ENCODE peak calls at places on chromosomes 13 and 19, in nine cellular contexts. One of them, this sample, is unnamed.

GRCh38 chr13:53324656-53325055 is 296.0 kb downstream of the OLFM4 start:
- DNase-seq in putamen: no peak
- DNase-seq in stimulated activated naive CD4-positive, alpha-beta T cell: no peak
- DNase-seq in tibial nerve: no peak
- DNase-seq in stimulated activated CD8-positive, alpha-beta memory T cell treated with anti-CD3 and anti-CD28 coated beads, Interleukin-7, amount 100 ng/mL, for 4 hours: no peak
- DNase-seq in NCI-H460: no peak
- DNase-seq in EH: no peak
- DNase-seq in HFF-Myc: no peak
- DNase-seq in endothelial cell: no peak
- DNase-seq in this sample: no peak

GRCh38 chr19:5665781-5666513 is 14.4 kb downstream of the MICOS13 start:
- DNase-seq in putamen: no peak
- DNase-seq in stimulated activated naive CD4-positive, alpha-beta T cell: no peak
- DNase-seq in tibial nerve: no peak
- DNase-seq in stimulated activated CD8-positive, alpha-beta memory T cell treated with anti-CD3 and anti-CD28 coated beads, Interleukin-7, amount 100 ng/mL, for 4 hours: no peak
- DNase-seq in NCI-H460: no peak
- DNase-seq in EH: peak
- DNase-seq in HFF-Myc: no peak
- DNase-seq in endothelial cell: no peak
- DNase-seq in this sample: no peak

GRCh38 chr19:4911786-4912672 is 2.7 kb downstream of the UHRF1 start:
- DNase-seq in putamen: peak
- DNase-seq in stimulated activated naive CD4-positive, alpha-beta T cell: peak
- DNase-seq in tibial nerve: peak
- DNase-seq in stimulated activated CD8-positive, alpha-beta memory T cell treated with anti-CD3 and anti-CD28 coated beads, Interleukin-7, amount 100 ng/mL, for 4 hours: peak
- DNase-seq in NCI-H460: peak
- DNase-seq in EH: peak
- DNase-seq in HFF-Myc: peak
- DNase-seq in endothelial cell: peak
- DNase-seq in this sample: peak

GRCh38 chr13:45468676-45469075 is 3.9 kb downstream of the COG3 start:
- DNase-seq in putamen: no peak
- DNase-seq in stimulated activated naive CD4-positive, alpha-beta T cell: no peak
- DNase-seq in tibial nerve: no peak
- DNase-seq in stimulated activated CD8-positive, alpha-beta memory T cell treated with anti-CD3 and anti-CD28 coated beads, Interleukin-7, amount 100 ng/mL, for 4 hours: no peak
- DNase-seq in NCI-H460: no peak
- DNase-seq in EH: no peak
- DNase-seq in HFF-Myc: no peak
- DNase-seq in endothelial cell: no peak
- DNase-seq in this sample: no peak

GRCh38 chr19:8501547-8501946 is 893 bp downstream of the PRAM1 start:
- DNase-seq in putamen: no peak
- DNase-seq in stimulated activated naive CD4-positive, alpha-beta T cell: no peak
- DNase-seq in tibial nerve: no peak
- DNase-seq in stimulated activated CD8-positive, alpha-beta memory T cell treated with anti-CD3 and anti-CD28 coated beads, Interleukin-7, amount 100 ng/mL, for 4 hours: no peak
- DNase-seq in NCI-H460: no peak
- DNase-seq in EH: no peak
- DNase-seq in HFF-Myc: no peak
- DNase-seq in endothelial cell: no peak
- DNase-seq in this sample: no peak

GRCh38 chr19:39680593-39680992 is 23.7 kb upstream of the LGALS14 start:
- DNase-seq in putamen: no peak
- DNase-seq in stimulated activated naive CD4-positive, alpha-beta T cell: no peak
- DNase-seq in tibial nerve: no peak
- DNase-seq in stimulated activated CD8-positive, alpha-beta memory T cell treated with anti-CD3 and anti-CD28 coated beads, Interleukin-7, amount 100 ng/mL, for 4 hours: no peak
- DNase-seq in NCI-H460: no peak
- DNase-seq in EH: no peak
- DNase-seq in HFF-Myc: no peak
- DNase-seq in endothelial cell: no peak
- DNase-seq in this sample: no peak

GRCh38 chr13:112066624-112067004 is 335 bp upstream of the SOX1 start:
- DNase-seq in putamen: peak
- DNase-seq in stimulated activated naive CD4-positive, alpha-beta T cell: peak
- DNase-seq in tibial nerve: no peak
- DNase-seq in stimulated activated CD8-positive, alpha-beta memory T cell treated with anti-CD3 and anti-CD28 coated beads, Interleukin-7, amount 100 ng/mL, for 4 hours: peak
- DNase-seq in NCI-H460: no peak
- DNase-seq in EH: no peak
- DNase-seq in HFF-Myc: no peak
- DNase-seq in endothelial cell: peak
- DNase-seq in this sample: no peak

GRCh38 chr19:12867120-12868099 is 13.8 kb downstream of the DNASE2 start:
- DNase-seq in putamen: no peak
- DNase-seq in stimulated activated naive CD4-positive, alpha-beta T cell: peak
- DNase-seq in tibial nerve: no peak
- DNase-seq in stimulated activated CD8-positive, alpha-beta memory T cell treated with anti-CD3 and anti-CD28 coated beads, Interleukin-7, amount 100 ng/mL, for 4 hours: peak
- DNase-seq in NCI-H460: no peak
- DNase-seq in EH: peak
- DNase-seq in HFF-Myc: no peak
- DNase-seq in endothelial cell: peak
- DNase-seq in this sample: no peak

GRCh38 chr19:32349724-32350475 is 4.5 kb downstream of the ZNF507 start:
- DNase-seq in putamen: no peak
- DNase-seq in stimulated activated naive CD4-positive, alpha-beta T cell: no peak
- DNase-seq in tibial nerve: no peak
- DNase-seq in stimulated activated CD8-positive, alpha-beta memory T cell treated with anti-CD3 and anti-CD28 coated beads, Interleukin-7, amount 100 ng/mL, for 4 hours: no peak
- DNase-seq in NCI-H460: no peak
- DNase-seq in EH: no peak
- DNase-seq in HFF-Myc: no peak
- DNase-seq in endothelial cell: no peak
- DNase-seq in this sample: no peak

GRCh38 chr13:37640499-37640898 is 41.9 kb upstream of the POSTN start:
- DNase-seq in putamen: peak
- DNase-seq in stimulated activated naive CD4-positive, alpha-beta T cell: no peak
- DNase-seq in tibial nerve: no peak
- DNase-seq in stimulated activated CD8-positive, alpha-beta memory T cell treated with anti-CD3 and anti-CD28 coated beads, Interleukin-7, amount 100 ng/mL, for 4 hours: no peak
- DNase-seq in NCI-H460: peak
- DNase-seq in EH: peak
- DNase-seq in HFF-Myc: peak
- DNase-seq in endothelial cell: peak
- DNase-seq in this sample: no peak

GRCh38 chr19:47209323-47210179 is 21.4 kb downstream of the BBC3 start:
- DNase-seq in putamen: no peak
- DNase-seq in stimulated activated naive CD4-positive, alpha-beta T cell: no peak
- DNase-seq in tibial nerve: no peak
- DNase-seq in stimulated activated CD8-positive, alpha-beta memory T cell treated with anti-CD3 and anti-CD28 coated beads, Interleukin-7, amount 100 ng/mL, for 4 hours: no peak
- DNase-seq in NCI-H460: no peak
- DNase-seq in EH: no peak
- DNase-seq in HFF-Myc: no peak
- DNase-seq in endothelial cell: no peak
- DNase-seq in this sample: no peak